ENCODE peak calls at places on chromosomes 5 and 9, in seven cellular contexts. D, N, O, Q, B, T and Z are unnamed samples.

GRCh38 chr5:181181650-181182565 is 23.1 kb downstream of the TRIM7 start:
- DNase-seq in D (peak; percentile 82), N (peak; percentile 82), O (no peak), Q (peak; percentile 61), B (peak; percentile 80), T (no peak), Z (peak; percentile 70)

GRCh38 chr9:35695801-35696420 is 6.2 kb upstream of the TPM2 start:
- DNase-seq in D (peak; percentile 65), N (no peak), O (no peak), Q (no peak), B (peak; percentile 14), T (no peak), Z (no peak)

GRCh38 chr9:88193766-88194165 is 55.5 kb upstream of the SPATA31C2 start:
- DNase-seq in D (no peak), N (no peak), O (no peak), Q (no peak), B (no peak), T (no peak), Z (no peak)

GRCh38 chr5:45578270-45578669 is 117.9 kb downstream of the HCN1 start:
- DNase-seq in D (no peak), N (peak; percentile 28), O (no peak), Q (no peak), B (no peak), T (no peak), Z (no peak)

GRCh38 chr5:140000332-140000731 is 42.8 kb downstream of the NRG2 start:
- DNase-seq in D (no peak), N (no peak), O (no peak), Q (no peak), B (no peak), T (no peak), Z (no peak)

GRCh38 chr5:96649938-96650540 is 12.1 kb upstream of the CAST start:
- DNase-seq in D (no peak), N (no peak), O (no peak), Q (no peak), B (no peak), T (no peak), Z (no peak)

GRCh38 chr5:58156354-58156753 is 303.5 kb downstream of the PLK2 start:
- DNase-seq in D (no peak), N (no peak), O (no peak), Q (no peak), B (peak; percentile 70), T (no peak), Z (peak; percentile 72)

GRCh38 chr5:172534229-172535169 is 80.2 kb upstream of the SH3PXD2B start:
- DNase-seq in D (no peak), N (no peak), O (no peak), Q (no peak), B (no peak), T (no peak), Z (peak; percentile 27)